ENCODE peak calls at places on chromosome 10, in eight cellular contexts. U, R, T, H, M, O, S and Y are unnamed samples.

GRCh38 chr10:6637053-6637452 is 57.0 kb upstream of the PRKCQ start:
- DNase-seq in U (no peak), R (no peak), T (no peak), H (no peak), M (no peak), O (no peak), S (no peak), Y (no peak)

GRCh38 chr10:71308985-71309384 is 10.1 kb upstream of the SLC29A3 start:
- DNase-seq in U (no peak), R (no peak), T (no peak), H (no peak), M (no peak), O (no peak), S (no peak), Y (no peak)

GRCh38 chr10:33899578-33900531 is 565.4 kb upstream of the NRP1 start:
- DNase-seq in U (no peak), R (no peak), T (no peak), H (no peak), M (no peak), O (peak; percentile 55), S (no peak), Y (no peak)

GRCh38 chr10:17026686-17027485 is 102.7 kb downstream of the CUBN start:
- DNase-seq in U (no peak), R (no peak), T (no peak), H (no peak), M (no peak), O (no peak), S (peak; percentile 35), Y (no peak)

GRCh38 chr10:22590115-22590514 is 124.3 kb downstream of the PIP4K2A start:
- DNase-seq in U (no peak), R (no peak), T (no peak), H (no peak), M (no peak), O (no peak), S (no peak), Y (no peak)

GRCh38 chr10:113947138-113948011 is 92.9 kb downstream of the NHLRC2 start:
- DNase-seq in U (no peak), R (no peak), T (peak; percentile 31), H (peak; percentile 23), M (no peak), O (no peak), S (no peak), Y (no peak)

GRCh38 chr10:132449051-132449825 is 52.2 kb downstream of the PWWP2B start:
- DNase-seq in U (no peak), R (no peak), T (peak; percentile 62), H (peak; percentile 42), M (peak; percentile 43), O (no peak), S (no peak), Y (no peak)

GRCh38 chr10:114648368-114648767 is 9.7 kb downstream of the ABLIM1 start:
- DNase-seq in U (no peak), R (no peak), T (no peak), H (no peak), M (no peak), O (peak; percentile 68), S (no peak), Y (no peak)

DNA sequence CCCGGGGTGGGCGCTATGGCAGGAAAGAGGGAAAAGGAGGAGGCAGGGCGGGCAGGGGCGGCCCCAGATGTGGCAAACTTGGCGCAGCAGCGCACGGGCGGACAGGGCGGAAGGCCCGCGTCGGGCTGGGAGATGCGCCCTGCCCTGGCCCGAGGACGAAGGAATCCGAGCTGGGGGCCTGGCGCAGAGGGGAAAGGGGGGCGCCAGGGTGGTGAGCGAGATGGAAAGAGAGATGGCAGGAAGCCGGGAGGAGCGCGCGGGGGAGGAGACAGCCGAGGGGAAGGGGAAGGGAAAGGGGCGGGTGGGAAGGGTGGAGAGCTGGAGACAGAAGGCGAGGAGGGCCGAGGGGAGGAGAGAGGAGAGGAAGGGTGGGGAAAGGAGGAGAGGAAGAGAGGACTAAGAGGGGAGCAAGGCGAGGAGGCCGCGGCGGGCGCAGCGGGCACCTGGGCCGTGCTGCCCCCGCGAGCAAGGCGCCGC is at the start of gene MARVELD1:
- DNase-seq in U (peak; percentile 92), R (no peak), T (peak; percentile 91), H (peak; percentile 82), M (peak; percentile 78), O (no peak), S (no peak), Y (no peak)
- TF ChIP-seq POLR2AphosphoS5 in U (no peak), R (peak; percentile 95), T (peak; percentile 62), H (no peak), M (no peak), O (no peak), S (no peak), Y (peak; percentile 28)

GRCh38 chr10:43946445-43946844 is 297.8 kb upstream of the ZNF32 start:
- DNase-seq in U (no peak), R (no peak), T (no peak), H (no peak), M (no peak), O (no peak), S (no peak), Y (no peak)

GRCh38 chr10:43945908-43946307 is 297.2 kb upstream of the ZNF32 start:
- DNase-seq in U (no peak), R (no peak), T (no peak), H (no peak), M (no peak), O (no peak), S (no peak), Y (no peak)

GRCh38 chr10:43943825-43944360 is 295.2 kb upstream of the ZNF32 start:
- DNase-seq in U (no peak), R (no peak), T (no peak), H (no peak), M (no peak), O (no peak), S (no peak), Y (no peak)

GRCh38 chr10:43943119-43943824 is 294.6 kb upstream of the ZNF32 start:
- DNase-seq in U (no peak), R (no peak), T (no peak), H (no peak), M (no peak), O (no peak), S (no peak), Y (no peak)

DNA sequence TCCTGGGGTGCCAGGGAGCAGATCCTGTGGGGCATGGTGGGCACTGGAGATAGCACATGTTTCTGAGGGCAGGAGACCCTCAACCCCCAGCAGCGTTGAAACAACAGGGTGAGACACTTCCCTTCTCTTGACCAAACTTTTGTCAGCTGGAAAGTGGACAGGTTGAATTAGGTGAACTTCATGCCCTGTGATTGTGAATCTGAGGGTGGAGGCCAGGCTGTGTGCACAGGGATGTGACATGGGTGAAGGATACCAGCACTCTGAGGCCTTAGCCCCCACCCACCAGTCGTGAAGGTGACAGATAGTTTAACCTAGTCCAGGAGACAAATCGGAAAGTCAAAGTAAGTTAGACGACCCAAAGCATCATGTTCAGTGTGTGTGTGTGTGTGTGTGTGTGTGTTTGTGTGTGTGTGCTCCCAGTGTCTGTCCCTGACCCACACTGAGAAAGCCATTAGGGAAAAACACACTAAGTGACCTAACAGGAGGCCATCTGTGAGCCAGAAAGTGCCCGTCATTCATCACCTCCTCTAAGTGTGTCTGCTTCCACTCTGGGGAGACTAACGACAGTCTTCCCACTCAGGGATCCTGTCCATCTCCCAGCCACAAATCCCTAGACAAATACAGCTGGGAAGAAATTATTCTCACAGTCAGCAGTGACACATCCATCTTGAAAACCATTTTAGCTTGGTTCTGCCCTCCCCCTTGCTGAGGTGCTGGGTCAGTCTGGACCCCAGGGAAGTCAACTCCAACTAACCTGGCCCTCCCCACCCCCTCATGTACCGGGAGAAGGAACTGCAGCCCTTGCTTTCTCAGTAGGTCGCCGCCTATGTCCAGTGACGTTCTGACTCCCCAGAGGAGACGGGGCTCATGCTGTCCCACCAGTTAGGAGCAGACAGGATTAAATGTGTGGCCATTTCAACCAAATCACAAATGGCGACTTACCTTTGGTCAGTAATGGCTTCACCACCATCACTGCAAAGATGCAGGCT is 296.4 kb upstream of the ZNF32 start:
- DNase-seq in U (no peak), R (no peak), T (no peak), H (no peak), M (no peak), O (no peak), S (no peak), Y (no peak)
- TF ChIP-seq REST in U (no peak), R (no peak), T (no peak), H (no peak), M (no peak), O (no peak), S (no peak), Y (no peak)

GRCh38 chr10:110497438-110498086 is at the start of gene DUSP5:
- DNase-seq in U (peak; percentile 97), R (peak; percentile 93), T (peak; percentile 98), H (peak; percentile 89), M (peak; percentile 84), O (peak; percentile 75), S (peak; percentile 75), Y (no peak)

GRCh38 chr10:110498982-110499795 is 1.5 kb downstream of the DUSP5 start:
- DNase-seq in U (peak; percentile 77), R (no peak), T (no peak), H (no peak), M (no peak), O (peak; percentile 21), S (peak; percentile 72), Y (no peak)

GRCh38 chr10:110499796-110500514 is 2.2 kb downstream of the DUSP5 start:
- DNase-seq in U (no peak), R (no peak), T (no peak), H (no peak), M (no peak), O (no peak), S (no peak), Y (no peak)

GRCh38 chr10:110496553-110497437 is 912 bp upstream of the DUSP5 start:
- DNase-seq in U (no peak), R (no peak), T (peak; percentile 70), H (no peak), M (no peak), O (no peak), S (no peak), Y (no peak)

DNA sequence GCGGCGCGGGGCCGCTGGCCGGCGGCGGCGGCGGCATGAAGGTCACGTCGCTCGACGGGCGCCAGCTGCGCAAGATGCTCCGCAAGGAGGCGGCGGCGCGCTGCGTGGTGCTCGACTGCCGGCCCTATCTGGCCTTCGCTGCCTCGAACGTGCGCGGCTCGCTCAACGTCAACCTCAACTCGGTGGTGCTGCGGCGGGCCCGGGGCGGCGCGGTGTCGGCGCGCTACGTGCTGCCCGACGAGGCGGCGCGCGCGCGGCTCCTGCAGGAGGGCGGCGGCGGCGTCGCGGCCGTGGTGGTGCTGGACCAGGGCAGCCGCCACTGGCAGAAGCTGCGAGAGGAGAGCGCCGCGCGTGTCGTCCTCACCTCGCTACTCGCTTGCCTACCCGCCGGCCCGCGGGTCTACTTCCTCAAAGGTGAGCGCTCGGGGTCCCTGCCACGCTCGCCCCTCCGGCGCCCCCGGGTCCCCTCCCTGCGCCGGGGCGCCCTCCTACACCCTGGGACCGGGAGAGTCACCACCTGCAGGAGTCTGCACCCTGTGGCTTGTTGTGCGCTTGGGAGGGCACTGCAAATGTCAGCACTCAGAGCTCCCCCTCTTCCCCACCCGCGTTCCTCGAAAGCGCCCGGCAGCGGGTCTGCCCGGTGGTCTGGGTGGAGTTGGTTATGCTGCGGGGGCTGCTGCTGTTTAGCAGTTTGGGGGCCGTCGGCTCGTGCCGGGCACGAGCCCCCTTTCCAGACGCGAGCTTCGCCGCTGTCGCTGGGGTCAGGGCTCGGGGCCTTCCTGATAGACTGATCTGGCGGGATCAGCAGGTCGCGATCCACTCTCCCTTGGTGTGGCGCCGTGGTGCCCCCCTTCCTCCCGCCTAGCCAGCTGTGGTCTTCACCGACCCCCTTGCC is 627 bp downstream of the DUSP5 start:
- DNase-seq in U (peak; percentile 58), R (no peak), T (peak; percentile 76), H (peak; percentile 50), M (no peak), O (no peak), S (no peak), Y (no peak)
- TF ChIP-seq POLR2AphosphoS5 in U (no peak), R (peak; percentile 85), T (no peak), H (no peak), M (no peak), O (no peak), S (peak; percentile 35), Y (no peak)

GRCh38 chr10:92108747-92109146 is 182.1 kb downstream of the CPEB3 start:
- DNase-seq in U (no peak), R (no peak), T (no peak), H (no peak), M (no peak), O (no peak), S (no peak), Y (no peak)

GRCh38 chr10:92110039-92110794 is 180.7 kb downstream of the CPEB3 start:
- DNase-seq in U (no peak), R (no peak), T (no peak), H (no peak), M (no peak), O (no peak), S (no peak), Y (no peak)

GRCh38 chr10:92111336-92111939 is 179.4 kb downstream of the CPEB3 start:
- DNase-seq in U (no peak), R (no peak), T (no peak), H (no peak), M (no peak), O (peak; percentile 43), S (no peak), Y (no peak)

GRCh38 chr10:92114201-92114600 is 176.7 kb downstream of the CPEB3 start:
- DNase-seq in U (no peak), R (no peak), T (no peak), H (no peak), M (no peak), O (peak; percentile 77), S (no peak), Y (no peak)

GRCh38 chr10:92112462-92112861 is 178.4 kb downstream of the CPEB3 start:
- DNase-seq in U (no peak), R (no peak), T (no peak), H (no peak), M (no peak), O (no peak), S (no peak), Y (no peak)
- TF ChIP-seq REST in U (no peak), R (no peak), T (no peak), H (no peak), M (no peak), O (no peak), S (no peak), Y (no peak)